ENCODE peak calls at places on chromosomes 11 and 22, in five cellular contexts. V, M, U, Y and P are unnamed samples.
A peak's percentile ranks its signal among the peaks of the same experiment; 100 is the strongest.

GRCh38 chr11:4480577-4481539 is 1.6 kb upstream of the OR52K1 start:
- DNase-seq in V (no peak), M (no peak), U (no peak), Y (no peak), P (no peak)

GRCh38 chr11:74687237-74688005 is 43.8 kb downstream of the CHRDL2 start:
- DNase-seq in V (peak; percentile 6), M (no peak), U (peak; percentile 1), Y (peak; percentile 45), P (no peak)

GRCh38 chr11:38014405-38014804 is 1416.4 kb upstream of the RAG2 start:
- DNase-seq in V (no peak), M (no peak), U (no peak), Y (peak; percentile 89), P (no peak)

GRCh38 chr11:70569996-70570692 is 171.8 kb downstream of the CTTN start:
- DNase-seq in V (peak; percentile 37), M (no peak), U (peak; percentile 43), Y (no peak), P (peak; percentile 49)

GRCh38 chr22:26939466-26939865 is 282.1 kb downstream of the MIAT start:
- DNase-seq in V (no peak), M (no peak), U (no peak), Y (no peak), P (no peak)

GRCh38 chr11:40241524-40242037 is 1217.9 kb downstream of the LRRC4C start:
- DNase-seq in V (no peak), M (no peak), U (no peak), Y (peak; percentile 0), P (no peak)

GRCh38 chr11:71125150-71125549 is 127.2 kb downstream of the SHANK2 start:
- DNase-seq in V (no peak), M (no peak), U (no peak), Y (no peak), P (no peak)

GRCh38 chr11:2280208-2280607 is 9.8 kb upstream of the ASCL2 start:
- DNase-seq in V (no peak), M (no peak), U (no peak), Y (no peak), P (no peak)

GRCh38 chr22:44026630-44027511 is 2.8 kb downstream of the PARVB start:
- DNase-seq in V (peak; percentile 89), M (no peak), U (no peak), Y (peak; percentile 62), P (peak; percentile 68)

GRCh38 chr11:33257897-33258630 is 883 bp downstream of the HIPK3 start:
- DNase-seq in V (peak; percentile 91), M (peak; percentile 88), U (no peak), Y (peak; percentile 96), P (peak; percentile 87)

GRCh38 chr11:16211407-16211806 is 144.9 kb downstream of the SOX6 start:
- DNase-seq in V (no peak), M (peak; percentile 8), U (no peak), Y (no peak), P (no peak)

GRCh38 chr22:45996241-45997076 is 19.5 kb upstream of the WNT7B start:
- DNase-seq in V (peak; percentile 86), M (no peak), U (peak; percentile 73), Y (peak; percentile 69), P (peak; percentile 50)

GRCh38 chr11:75263944-75264349 is 23.4 kb downstream of the TPBGL start:
- DNase-seq in V (peak; percentile 53), M (peak; percentile 1), U (peak; percentile 45), Y (no peak), P (no peak)

GRCh38 chr11:72072348-72072747 is 8.0 kb downstream of the NUMA1 start:
- DNase-seq in V (no peak), M (peak; percentile 21), U (no peak), Y (peak; percentile 78), P (no peak)

GRCh38 chr22:32985899-32986772 is 72.0 kb downstream of the SYN3 start:
- DNase-seq in V (peak; percentile 51), M (peak; percentile 88), U (no peak), Y (peak; percentile 89), P (peak; percentile 50)

GRCh38 chr22:37485006-37485713 is 1.0 kb downstream of the MFNG start:
- DNase-seq in V (peak; percentile 69), M (no peak), U (no peak), Y (no peak), P (no peak)

GRCh38 chr11:121082670-121083069 is 18.4 kb upstream of the TECTA start:
- DNase-seq in V (no peak), M (peak; percentile 73), U (no peak), Y (peak; percentile 12), P (no peak)

GRCh38 chr11:67345949-67346819 is 7.2 kb downstream of the POLD4 start:
- DNase-seq in V (no peak), M (peak; percentile 44), U (no peak), Y (peak; percentile 71), P (no peak)

GRCh38 chr11:128195057-128195751 is 392.2 kb downstream of the ETS1 start:
- DNase-seq in V (no peak), M (no peak), U (no peak), Y (peak; percentile 64), P (no peak)

GRCh38 chr11:17979770-17980371 is 33.0 kb downstream of the SERGEF start:
- DNase-seq in V (no peak), M (peak; percentile 54), U (no peak), Y (peak; percentile 22), P (no peak)

GRCh38 chr11:2574553-2575535 is 125.0 kb downstream of the KCNQ1OT1 start:
- DNase-seq in V (peak; percentile 44), M (no peak), U (peak; percentile 45), Y (peak; percentile 6), P (peak; percentile 15)

GRCh38 chr22:35552846-35553245 is 12.2 kb downstream of the RASD2 start:
- DNase-seq in V (no peak), M (no peak), U (no peak), Y (no peak), P (no peak)

GRCh38 chr22:22932512-22932941 is 44.9 kb downstream of the IGLL5 start:
- DNase-seq in V (no peak), M (no peak), U (no peak), Y (no peak), P (no peak)

GRCh38 chr22:22930222-22930497 is 42.5 kb downstream of the IGLL5 start:
- DNase-seq in V (no peak), M (no peak), U (no peak), Y (no peak), P (no peak)

GRCh38 chr22:22929381-22930221 is 42.0 kb downstream of the IGLL5 start:
- DNase-seq in V (no peak), M (no peak), U (no peak), Y (no peak), P (no peak)

GRCh38 chr22:22931557-22932270 is 44.1 kb downstream of the IGLL5 start:
- DNase-seq in V (no peak), M (no peak), U (no peak), Y (no peak), P (no peak)

GRCh38 chr22:22930571-22931556 is 43.2 kb downstream of the IGLL5 start:
- DNase-seq in V (no peak), M (no peak), U (no peak), Y (no peak), P (no peak)
- H3K4me3 ChIP-seq in V (no peak overlapping the region), M (no peak overlapping the region), U (no peak overlapping the region), Y (no peak overlapping the region), P (no peak overlapping the region)

DNA sequence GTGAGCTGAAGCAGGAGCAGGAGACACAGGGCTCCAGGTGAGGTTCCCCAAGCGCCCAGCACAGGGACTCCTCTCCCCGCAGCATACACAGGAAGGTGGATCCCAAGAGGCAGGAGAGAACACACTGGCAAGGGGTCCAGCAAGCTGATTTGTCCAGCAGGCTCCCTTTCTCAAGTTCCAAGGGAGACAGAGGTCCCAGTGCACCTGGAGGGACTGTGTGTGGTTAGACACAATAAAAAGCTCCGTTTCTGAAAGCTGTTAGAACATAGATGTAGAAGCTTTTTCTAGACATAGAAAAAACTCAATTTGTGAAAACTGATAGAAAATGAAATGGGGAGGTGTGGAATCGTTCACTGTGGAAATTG is 1.8 kb downstream of the CALCB start:
- DNase-seq in V (no peak), M (no peak), U (no peak), Y (no peak), P (no peak)
- TF ChIP-seq CTCF in V (no peak), M (no peak), U (peak; percentile 22), Y (no peak), P (no peak)

GRCh38 chr22:39349967-39350802 is at the start of gene SYNGR1:
- DNase-seq in V (peak; percentile 51), M (peak; percentile 77), U (no peak), Y (no peak), P (peak; percentile 40)
- H3K27ac ChIP-seq in V (peak within 1 kb of the TSS; percentile 36), M (no peak within 1 kb of the TSS), U (no peak within 1 kb of the TSS), Y (no peak within 1 kb of the TSS), P (peak within 1 kb of the TSS; percentile 60)

DNA sequence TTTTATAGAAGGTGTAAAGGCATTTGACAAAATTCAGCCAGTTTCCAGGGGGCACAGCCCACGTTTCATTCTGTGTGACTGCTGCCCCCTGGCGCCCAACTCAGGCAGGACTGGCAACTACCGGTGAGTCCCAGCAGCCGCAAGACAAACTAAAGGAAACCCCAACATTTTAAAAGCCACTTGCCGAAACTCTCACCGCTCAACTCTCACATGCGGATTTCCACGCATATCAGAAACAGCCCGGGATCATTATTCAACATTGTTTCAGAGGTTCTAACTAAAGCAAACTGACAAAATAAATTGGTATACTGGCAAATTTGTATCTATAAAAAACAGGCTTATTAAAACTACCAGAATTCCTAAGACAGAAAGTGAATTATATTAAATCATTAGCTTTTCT is 48.2 kb downstream of the MORC2 start:
- DNase-seq in V (peak; percentile 85), M (peak; percentile 85), U (no peak), Y (peak; percentile 79), P (peak; percentile 78)
- H3K4me3 ChIP-seq in V (peak overlapping the region; percentile 56), M (no peak overlapping the region), U (no peak overlapping the region), Y (no peak overlapping the region), P (no peak overlapping the region)

GRCh38 chr11:60315866-60316265 is 11.2 kb upstream of the MS4A6E start:
- DNase-seq in V (no peak), M (peak; percentile 33), U (no peak), Y (peak; percentile 2), P (no peak)

GRCh38 chr11:60318726-60319125 is 8.3 kb upstream of the MS4A6E start:
- DNase-seq in V (no peak), M (no peak), U (no peak), Y (no peak), P (no peak)

GRCh38 chr11:60316317-60316716 is 10.7 kb upstream of the MS4A6E start:
- DNase-seq in V (no peak), M (no peak), U (no peak), Y (no peak), P (no peak)

GRCh38 chr11:60310407-60310998 is 16.6 kb upstream of the MS4A6E start:
- DNase-seq in V (peak; percentile 47), M (no peak), U (no peak), Y (no peak), P (no peak)

GRCh38 chr11:60314607-60315321 is 12.3 kb upstream of the MS4A6E start:
- DNase-seq in V (no peak), M (peak; percentile 27), U (no peak), Y (no peak), P (no peak)
- TF ChIP-seq CTCF in V (no peak), M (no peak), U (no peak), Y (no peak), P (no peak)

GRCh38 chr11:134350381-134350780 is 18.6 kb downstream of the GLB1L2 start:
- DNase-seq in V (no peak), M (no peak), U (no peak), Y (no peak), P (peak; percentile 19)
- H3K27ac ChIP-seq in V (no peak overlapping the region), M (no peak overlapping the region), U (no peak overlapping the region), Y (no peak overlapping the region), P (no peak overlapping the region)